ENCODE peak calls at places on chromosome 12, in four cellular contexts. One of them, this sample, is unnamed.

GRCh38 chr12:81077329-81077685 is 572 bp upstream of the ACSS3 start:
- DNase-seq in endothelial cell: peak; percentile 41
- DNase-seq in SIG-M5: no peak
- DNase-seq in HTR-8/SVneo: no peak
- DNase-seq in this sample: no peak

GRCh38 chr12:12004524-12004923 is 66.2 kb upstream of the BCL2L14 start:
- DNase-seq in endothelial cell: no peak
- DNase-seq in SIG-M5: no peak
- DNase-seq in HTR-8/SVneo: no peak
- DNase-seq in this sample: no peak

GRCh38 chr12:52349196-52349595 is 18.1 kb downstream of the KRT85 start:
- DNase-seq in endothelial cell: no peak
- DNase-seq in SIG-M5: no peak
- DNase-seq in HTR-8/SVneo: no peak
- DNase-seq in this sample: no peak

GRCh38 chr12:45644521-45644920 is 85.0 kb upstream of the ARID2 start:
- DNase-seq in endothelial cell: no peak
- DNase-seq in SIG-M5: peak; percentile 86
- DNase-seq in HTR-8/SVneo: peak; percentile 39
- DNase-seq in this sample: no peak

GRCh38 chr12:11829764-11830194 is 180.3 kb downstream of the ETV6 start:
- DNase-seq in endothelial cell: no peak
- DNase-seq in SIG-M5: no peak
- DNase-seq in HTR-8/SVneo: no peak
- DNase-seq in this sample: no peak

GRCh38 chr12:40104461-40105264 is 1.2 kb downstream of the SLC2A13 start:
- DNase-seq in endothelial cell: no peak
- DNase-seq in SIG-M5: no peak
- DNase-seq in HTR-8/SVneo: no peak
- DNase-seq in this sample: no peak

GRCh38 chr12:52204095-52204930 is 12.5 kb upstream of the KRT80 start:
- DNase-seq in endothelial cell: no peak
- DNase-seq in SIG-M5: no peak
- DNase-seq in HTR-8/SVneo: no peak
- DNase-seq in this sample: no peak

GRCh38 chr12:108638141-108638823 is 4.6 kb upstream of the SELPLG start:
- DNase-seq in endothelial cell: no peak
- DNase-seq in SIG-M5: no peak
- DNase-seq in HTR-8/SVneo: no peak
- DNase-seq in this sample: peak; percentile 73

GRCh38 chr12:132215644-132215989 is 71.4 kb downstream of the NOC4L start:
- DNase-seq in endothelial cell: no peak
- DNase-seq in SIG-M5: no peak
- DNase-seq in HTR-8/SVneo: no peak
- DNase-seq in this sample: no peak

GRCh38 chr12:95789126-95790024 is 1.2 kb downstream of the NTN4 start:
- DNase-seq in endothelial cell: peak; percentile 18
- DNase-seq in SIG-M5: no peak
- DNase-seq in HTR-8/SVneo: peak; percentile 23
- DNase-seq in this sample: peak; percentile 59

GRCh38 chr12:88952543-88952942 is 372.3 kb upstream of the KITLG start:
- DNase-seq in endothelial cell: no peak
- DNase-seq in SIG-M5: no peak
- DNase-seq in HTR-8/SVneo: no peak
- DNase-seq in this sample: no peak

GRCh38 chr12:107610030-107610859 is 75.4 kb upstream of the PWP1 start:
- DNase-seq in endothelial cell: peak; percentile 56
- DNase-seq in SIG-M5: no peak
- DNase-seq in HTR-8/SVneo: peak; percentile 41
- DNase-seq in this sample: no peak

GRCh38 chr12:5922500-5922899 is 22.6 kb downstream of the ANO2 start:
- DNase-seq in endothelial cell: no peak
- DNase-seq in SIG-M5: no peak
- DNase-seq in HTR-8/SVneo: no peak
- DNase-seq in this sample: peak; percentile 33

GRCh38 chr12:75815756-75816155 is 215.8 kb downstream of the PHLDA1 start:
- DNase-seq in endothelial cell: no peak
- DNase-seq in SIG-M5: no peak
- DNase-seq in HTR-8/SVneo: no peak
- DNase-seq in this sample: peak; percentile 3

GRCh38 chr12:94615284-94616216 is 34.8 kb downstream of the TMCC3 start:
- DNase-seq in endothelial cell: no peak
- DNase-seq in SIG-M5: no peak
- DNase-seq in HTR-8/SVneo: peak; percentile 67
- DNase-seq in this sample: peak; percentile 54

GRCh38 chr12:1914116-1914911 is 4.1 kb downstream of the CACNA2D4 start:
- DNase-seq in endothelial cell: no peak
- DNase-seq in SIG-M5: no peak
- DNase-seq in HTR-8/SVneo: no peak
- DNase-seq in this sample: peak; percentile 34

GRCh38 chr12:12899530-12900380 is 8.4 kb downstream of the GPRC5A start:
- DNase-seq in endothelial cell: no peak
- DNase-seq in SIG-M5: no peak
- DNase-seq in HTR-8/SVneo: no peak
- DNase-seq in this sample: peak; percentile 75

GRCh38 chr12:88570103-88570502 is 10.2 kb downstream of the KITLG start:
- DNase-seq in endothelial cell: no peak
- DNase-seq in SIG-M5: no peak
- DNase-seq in HTR-8/SVneo: no peak
- DNase-seq in this sample: no peak